ENCODE peak calls at places on chromosome 5, in nine cellular contexts. A, V, I, D, S, K, H, E and W are unnamed samples.

GRCh38 chr5:154118832-154119442 is 71.6 kb upstream of the GALNT10 start:
- DNase-seq in V (peak; percentile 3), A (no peak), K (no peak), E (no peak), D (no peak), H (no peak), I (peak; percentile 83), S (no peak), W (no peak)

GRCh38 chr5:34491251-34491620 is 164.9 kb upstream of the RAI14 start:
- DNase-seq in V (no peak), H (no peak), K (no peak), I (no peak), S (no peak), E (no peak), A (no peak), D (no peak), W (no peak)

GRCh38 chr5:9124837-9125236 is 421.0 kb downstream of the SEMA5A start:
- DNase-seq in K (no peak), D (no peak), E (no peak), I (no peak), V (no peak), H (no peak), S (no peak), A (no peak), W (no peak)

GRCh38 chr5:66230551-66230950 is 86.5 kb downstream of the SREK1 start:
- DNase-seq in A (no peak), V (no peak), E (no peak), D (no peak), I (no peak), H (no peak), K (no peak), S (peak; percentile 10), W (no peak)

GRCh38 chr5:78727786-78728761 is 79.5 kb upstream of the LHFPL2 start:
- DNase-seq in E (no peak), I (no peak), S (no peak), V (no peak), K (no peak), D (no peak), A (no peak), H (no peak), W (no peak)

GRCh38 chr5:149636861-149637246 is 55.6 kb downstream of the ARHGEF37 start:
- DNase-seq in H (no peak), K (peak; percentile 82), S (peak; percentile 55), D (peak; percentile 41), E (peak; percentile 53), A (peak; percentile 50), I (peak; percentile 98), V (peak; percentile 49), W (no peak)

GRCh38 chr5:33888582-33888981 is 3.2 kb downstream of the ADAMTS12 start:
- DNase-seq in H (no peak), K (no peak), I (no peak), S (no peak), E (no peak), A (no peak), V (peak; percentile 69), D (no peak), W (no peak)

GRCh38 chr5:2283481-2284045 is 400.8 kb upstream of the IRX4 start:
- DNase-seq in A (peak; percentile 54), E (no peak), V (no peak), H (no peak), S (no peak), D (no peak), K (no peak), I (no peak), W (no peak)

GRCh38 chr5:144318011-144318410 is 147.3 kb downstream of the KCTD16 start:
- DNase-seq in H (no peak), S (no peak), V (no peak), K (no peak), D (no peak), E (no peak), I (no peak), A (no peak), W (no peak)

GRCh38 chr5:14534773-14535172 is 46.8 kb upstream of the OTULINL start:
- DNase-seq in A (no peak), K (no peak), I (no peak), D (no peak), H (no peak), V (no peak), S (no peak), E (no peak), W (no peak)